ENCODE peak calls at places on chromosome 16, in four cellular contexts. R, Q, J and B are unnamed samples.

GRCh38 chr16:11668590-11669379 is 530 bp downstream of the SNN start:
- DNase-seq in R (no peak), Q (no peak), J (no peak), B (no peak)

GRCh38 chr16:785563-786535 is 2.3 kb downstream of the RPUSD1 start:
- DNase-seq in Q (peak), R (peak), J (peak), B (no peak)

GRCh38 chr16:3065069-3065741 is at the start of gene IL32:
- DNase-seq in R (peak), J (no peak), Q (peak), B (no peak)

GRCh38 chr16:3256876-3257465 is 538 bp upstream of the MEFV start:
- DNase-seq in R (peak), Q (no peak), J (no peak), B (no peak)

GRCh38 chr16:7211781-7212180 is 120.9 kb upstream of the RBFOX1 start:
- DNase-seq in J (no peak), R (no peak), Q (no peak), B (no peak)

GRCh38 chr16:65773319-65773874 is 593.1 kb upstream of the CDH5 start:
- DNase-seq in Q (no peak), R (no peak), J (peak), B (no peak)

GRCh38 chr16:69892378-69892777 is 58.8 kb upstream of the CLEC18A start:
- DNase-seq in J (no peak), Q (no peak), R (no peak), B (no peak)

GRCh38 chr16:4486126-4486893 is 10.1 kb downstream of the HMOX2 start:
- DNase-seq in Q (no peak), R (no peak), J (no peak), B (no peak)

GRCh38 chr16:1785846-1786170 is 3.0 kb downstream of the NUBP2 start:
- DNase-seq in Q (no peak), J (no peak), R (no peak), B (no peak)

GRCh38 chr16:50247906-50248608 is 18.3 kb upstream of the ADCY7 start:
- DNase-seq in J (no peak), Q (no peak), R (no peak), B (no peak)

GRCh38 chr16:15775209-15775608 is 81.6 kb downstream of the MYH11 start:
- DNase-seq in R (peak), J (no peak), Q (no peak), B (no peak)

GRCh38 chr16:14015017-14015416 is 56.1 kb upstream of the MRTFB start:
- DNase-seq in R (no peak), J (no peak), Q (no peak), B (no peak)

GRCh38 chr16:20241321-20241720 is 86.0 kb downstream of the GP2 start:
- DNase-seq in J (no peak), R (no peak), Q (no peak), B (no peak)

GRCh38 chr16:66954097-66954659 is 6.9 kb upstream of the CES3 start:
- DNase-seq in J (peak), Q (peak), R (peak), B (peak)

GRCh38 chr16:13453938-13454553 is 465.9 kb upstream of the ERCC4 start:
- DNase-seq in Q (no peak), R (peak), J (peak), B (peak)

GRCh38 chr16:35174006-35174405 is 1714.6 kb downstream of the TP53TG3F start:
- DNase-seq in Q (no peak), R (no peak), J (no peak), B (no peak)

GRCh38 chr16:17166095-17166494 is 304.7 kb downstream of the XYLT1 start:
- DNase-seq in J (no peak), Q (no peak), R (no peak), B (no peak)

GRCh38 chr16:15605869-15606520 is 37.0 kb downstream of the MARF1 start:
- DNase-seq in J (no peak), Q (no peak), R (no peak), B (no peak)

GRCh38 chr16:28623172-28623711 is 13.4 kb upstream of the SULT1A1 start:
- DNase-seq in Q (peak), J (no peak), R (no peak), B (peak)

GRCh38 chr16:53908731-53909130 is 204.8 kb downstream of the FTO start:
- DNase-seq in R (no peak), J (no peak), Q (no peak), B (no peak)

GRCh38 chr16:81786321-81786720 is 7.2 kb downstream of the PLCG2 start:
- DNase-seq in J (no peak), R (peak), Q (no peak), B (no peak)

GRCh38 chr16:71357681-71358080 is 842 bp upstream of the CALB2 start:
- DNase-seq in J (no peak), Q (no peak), R (peak), B (no peak)

GRCh38 chr16:66070140-66070887 is 296.2 kb upstream of the CDH5 start:
- DNase-seq in R (no peak), Q (no peak), J (no peak), B (no peak)

GRCh38 chr16:4428500-4428899 is 2.8 kb downstream of the DNAJA3 start:
- DNase-seq in J (no peak), Q (no peak), R (no peak), B (no peak)

GRCh38 chr16:66741131-66741900 is 10.1 kb downstream of the DYNC1LI2 start:
- DNase-seq in R (peak), Q (no peak), J (peak), B (no peak)

GRCh38 chr16:53529529-53529928 is 26.5 kb upstream of the AKTIP start:
- DNase-seq in R (no peak), J (no peak), Q (no peak), B (no peak)

GRCh38 chr16:57191056-57191536 is 5.0 kb downstream of the RSPRY1 start:
- DNase-seq in R (peak), Q (no peak), J (no peak), B (no peak)

GRCh38 chr16:19196871-19197270 is 28.8 kb downstream of the SYT17 start:
- DNase-seq in R (no peak), Q (no peak), J (no peak), B (no peak)